ENCODE peak calls at places on chromosomes 13 and 19, in six cellular contexts. R is stimulated activated naive CD4-positive, alpha-beta T cell; U is keratinocyte; W is amygdala; Z is AG10803; X is kidney. D is an unnamed sample.

GRCh38 chr13:40651866-40652587 is 14.4 kb downstream of the FOXO1 start:
- DNase-seq in R (no peak), U (no peak), W (no peak), Z (no peak), X (no peak), D (no peak)

GRCh38 chr13:34254366-34254765 is 436.4 kb downstream of the RFC3 start:
- DNase-seq in R (no peak), U (no peak), W (no peak), Z (no peak), X (no peak), D (no peak)

GRCh38 chr13:93771782-93772181 is 545.2 kb downstream of the GPC6 start:
- DNase-seq in R (no peak), U (no peak), W (no peak), Z (no peak), X (no peak), D (no peak)

GRCh38 chr19:23762884-23763711 is 4.4 kb upstream of the ZNF681 start:
- DNase-seq in R (peak), U (no peak), W (peak), Z (peak), X (peak), D (peak)

GRCh38 chr13:32267836-32268439 is 47.2 kb downstream of the ZAR1L start:
- DNase-seq in R (no peak), U (no peak), W (no peak), Z (no peak), X (no peak), D (peak)

GRCh38 chr19:6424190-6424938 is at the start of gene KHSRP:
- DNase-seq in R (no peak), U (no peak), W (no peak), Z (no peak), X (no peak), D (peak)

GRCh38 chr13:50645092-50645491 is 198.4 kb downstream of the DLEU7 start:
- DNase-seq in R (no peak), U (peak), W (no peak), Z (peak), X (no peak), D (no peak)

GRCh38 chr19:12785431-12786011 is 5.8 kb upstream of the JUNB start:
- DNase-seq in R (no peak), U (no peak), W (no peak), Z (no peak), X (no peak), D (peak)

GRCh38 chr13:75258159-75258782 is 223.7 kb downstream of the TBC1D4 start:
- DNase-seq in R (no peak), U (no peak), W (no peak), Z (peak), X (no peak), D (peak)

GRCh38 chr19:4319067-4319718 is 14.8 kb downstream of the FSD1 start:
- DNase-seq in R (no peak), U (no peak), W (no peak), Z (no peak), X (no peak), D (no peak)

GRCh38 chr19:48344892-48345291 is 18.8 kb downstream of the TMEM143 start:
- DNase-seq in R (no peak), U (no peak), W (no peak), Z (no peak), X (no peak), D (no peak)

GRCh38 chr13:112456138-112457056 is 80.2 kb downstream of the SPACA7 start:
- DNase-seq in R (no peak), U (no peak), W (no peak), Z (no peak), X (no peak), D (no peak)

GRCh38 chr19:4057913-4058695 is 8.6 kb downstream of the ZBTB7A start:
- DNase-seq in R (no peak), U (no peak), W (no peak), Z (peak), X (peak), D (no peak)

GRCh38 chr13:110447801-110448200 is 113.7 kb downstream of the RAB20 start:
- DNase-seq in R (no peak), U (no peak), W (no peak), Z (no peak), X (peak), D (no peak)

GRCh38 chr19:6210721-6211600 is 68.8 kb downstream of the MLLT1 start:
- DNase-seq in R (no peak), U (no peak), W (no peak), Z (no peak), X (peak), D (no peak)

GRCh38 chr19:34109596-34109995 is 62.7 kb upstream of the LSM14A start:
- DNase-seq in R (no peak), U (no peak), W (no peak), Z (no peak), X (no peak), D (no peak)

GRCh38 chr19:19618384-19619051 is at the start of gene PBX4:
- DNase-seq in R (peak), U (peak), W (peak), Z (peak), X (peak), D (peak)

GRCh38 chr13:95710313-95710712 is 33.4 kb downstream of the DNAJC3 start:
- DNase-seq in R (no peak), U (peak), W (no peak), Z (peak), X (no peak), D (no peak)

GRCh38 chr19:19488041-19488874 is 27.1 kb downstream of the TSSK6 start:
- DNase-seq in R (no peak), U (no peak), W (no peak), Z (no peak), X (peak), D (peak)

GRCh38 chr19:17719730-17720486 is 628 bp downstream of the MAP1S start:
- DNase-seq in R (no peak), U (no peak), W (no peak), Z (no peak), X (peak), D (peak)

GRCh38 chr13:64234255-64234654 is 2818.6 kb upstream of the PCDH20 start:
- DNase-seq in R (no peak), U (no peak), W (no peak), Z (peak), X (no peak), D (no peak)

GRCh38 chr19:12647490-12648071 is 19.0 kb downstream of the MAN2B1 start:
- DNase-seq in R (no peak), U (no peak), W (no peak), Z (peak), X (peak), D (peak)

GRCh38 chr19:18741566-18742121 is 49.5 kb downstream of the COMP start:
- DNase-seq in R (no peak), U (no peak), W (peak), Z (no peak), X (peak), D (no peak)

GRCh38 chr13:46728777-46729176 is 68.2 kb downstream of the ESD start:
- DNase-seq in R (no peak), U (no peak), W (no peak), Z (no peak), X (no peak), D (no peak)

GRCh38 chr13:93169980-93170379 is 56.6 kb upstream of the GPC6 start:
- DNase-seq in R (no peak), U (peak), W (no peak), Z (peak), X (no peak), D (no peak)

GRCh38 chr13:30928971-30929370 is 3.5 kb upstream of the TEX26 start:
- DNase-seq in R (no peak), U (no peak), W (no peak), Z (no peak), X (no peak), D (no peak)

GRCh38 chr19:18725755-18726416 is 42.4 kb downstream of the CRTC1 start:
- DNase-seq in R (no peak), U (no peak), W (no peak), Z (no peak), X (peak), D (no peak)

GRCh38 chr19:47253970-47254369 is 2.4 kb upstream of the CCDC9 start:
- DNase-seq in R (no peak), U (no peak), W (no peak), Z (no peak), X (no peak), D (no peak)

GRCh38 chr19:45920458-45920857 is 5.9 kb upstream of the NANOS2 start:
- DNase-seq in R (no peak), U (no peak), W (no peak), Z (no peak), X (peak), D (no peak)

GRCh38 chr13:51499841-51500240 is 47.0 kb upstream of the INTS6 start:
- DNase-seq in R (no peak), U (no peak), W (no peak), Z (no peak), X (no peak), D (no peak)